ENCODE peak calls at places on chromosomes 2 and 18, in six cellular contexts. Y is heart right ventricle, V is mucosa of descending colon, P is ovary, D is lower lobe of right lung, R is K562. H is an unnamed sample. For H3K9me3, the result is how much of the 10 kb centered on the place peaks cover.

GRCh38 chr2:38704664-38705063 is 38.8 kb downstream of the GALM start:
- DNase-seq in Y (no peak), V (no peak), P (no peak), D (no peak), R (no peak), H (no peak)

GRCh38 chr18:23314672-23315071 is 138.4 kb upstream of the RIOK3 start:
- DNase-seq in Y (no peak), V (no peak), P (no peak), D (no peak), R (no peak), H (no peak)

GRCh38 chr2:70328921-70329561 is 27.2 kb upstream of the FAM136A start:
- DNase-seq in Y (no peak), V (peak), P (no peak), D (peak), R (no peak), H (no peak)

GRCh38 chr2:135600915-135601314 is 69.6 kb downstream of the R3HDM1 start:
- DNase-seq in Y (no peak), V (no peak), P (no peak), D (no peak), R (no peak), H (no peak)

GRCh38 chr2:113760400-113760799 is 4.0 kb upstream of the SLC35F5 start:
- DNase-seq in Y (no peak), V (no peak), P (no peak), D (no peak), R (no peak), H (no peak)

GRCh38 chr2:83990601-83991000 is 468.5 kb downstream of the SUCLG1 start:
- DNase-seq in Y (no peak), V (no peak), P (no peak), D (no peak), R (no peak), H (no peak)

GRCh38 chr18:33424266-33424946 is 16.1 kb downstream of the CCDC178 start:
- DNase-seq in Y (no peak), V (no peak), P (no peak), D (no peak), R (no peak), H (no peak)

GRCh38 chr2:204072443-204073324 is 136.1 kb downstream of the ICOS start:
- DNase-seq in Y (no peak), V (peak), P (no peak), D (no peak), R (peak), H (no peak)

GRCh38 chr18:35515460-35516130 is 17.8 kb upstream of the INO80C start:
- DNase-seq in Y (no peak), V (no peak), P (no peak), D (no peak), R (peak), H (no peak)

GRCh38 chr2:625415-626135 is 51.6 kb downstream of the TMEM18 start:
- DNase-seq in Y (no peak), V (no peak), P (no peak), D (no peak), R (no peak), H (no peak)

GRCh38 chr18:77015176-77015575 is 117.4 kb downstream of the MBP start:
- DNase-seq in Y (no peak), V (no peak), P (no peak), D (no peak), R (no peak), H (no peak)

GRCh38 chr2:190583507-190584337 is 49.2 kb upstream of the NEMP2 start:
- DNase-seq in Y (peak), V (peak), P (peak), D (no peak), R (no peak), H (no peak)

GRCh38 chr2:112627060-112628040 is 18.4 kb upstream of the SLC20A1 start:
- DNase-seq in Y (peak), V (no peak), P (no peak), D (no peak), R (no peak), H (peak)

GRCh38 chr18:73638709-73639108 is 508.9 kb downstream of the FBXO15 start:
- DNase-seq in Y (no peak), V (no peak), P (no peak), D (no peak), R (no peak), H (no peak)

GRCh38 chr2:106581755-106582430 is 94.7 kb downstream of the CD8B2 start:
- DNase-seq in Y (peak), V (peak), P (peak), D (peak), R (peak), H (peak)

GRCh38 chr2:180523629-180524340 is 456.6 kb upstream of the UBE2E3 start:
- DNase-seq in Y (no peak), V (no peak), P (no peak), D (no peak), R (no peak), H (no peak)

GRCh38 chr2:27442282-27442980 is at the start of gene KRTCAP3:
- DNase-seq in Y (peak), V (peak), P (peak), D (peak), R (peak), H (no peak)

GRCh38 chr2:230798769-230799399 is 65.9 kb upstream of the ITM2C start:
- DNase-seq in Y (no peak), V (no peak), P (no peak), D (no peak), R (peak), H (no peak)

GRCh38 chr18:61957801-61958516 is 65.2 kb upstream of the RNF152 start:
- DNase-seq in Y (no peak), V (no peak), P (no peak), D (no peak), R (peak), H (no peak)

GRCh38 chr2:23624378-23624777 is 239.4 kb downstream of the KLHL29 start:
- DNase-seq in Y (no peak), V (no peak), P (no peak), D (peak), R (peak), H (no peak)

GRCh38 chr2:164879901-164880535 is 38.4 kb upstream of the COBLL1 start:
- DNase-seq in Y (no peak), V (no peak), P (no peak), D (no peak), R (no peak), H (no peak)

GRCh38 chr2:126953483-126953882 is 54.8 kb downstream of the TEX51 start:
- DNase-seq in Y (no peak), V (no peak), P (no peak), D (no peak), R (no peak), H (no peak)

GRCh38 chr18:22452226-22452668 is 34.5 kb upstream of the CTAGE1 start:
- DNase-seq in Y (no peak), V (no peak), P (no peak), D (no peak), R (peak), H (no peak)

GRCh38 chr2:97354576-97354975 is 235.1 kb downstream of the ANKRD36B start:
- DNase-seq in Y (no peak), V (no peak), P (no peak), D (no peak), R (no peak), H (no peak)

GRCh38 chr2:138699421-138699820 is 80.8 kb downstream of the NXPH2 start:
- DNase-seq in Y (no peak), V (no peak), P (no peak), D (no peak), R (no peak), H (no peak)

GRCh38 chr2:12918841-12919445 is 202.2 kb downstream of the TRIB2 start:
- DNase-seq in Y (peak), V (no peak), P (peak), D (peak), R (no peak), H (peak)

GRCh38 chr2:8597526-8598225 is 84.2 kb upstream of the ID2 start:
- DNase-seq in Y (no peak), V (no peak), P (no peak), D (peak), R (no peak), H (no peak)

GRCh38 chr18:58638446-58638845 is 9.6 kb upstream of the ALPK2 start:
- DNase-seq in Y (no peak), V (no peak), P (no peak), D (no peak), R (no peak), H (no peak)

GRCh38 chr18:56248613-56249235 is 389.7 kb downstream of the TXNL1 start:
- DNase-seq in Y (no peak), V (no peak), P (no peak), D (no peak), R (no peak), H (no peak)

GRCh38 chr2:144378551-144378950 is 141.4 kb downstream of the ZEB2 start:
- DNase-seq in Y (no peak), V (no peak), P (no peak), D (no peak), R (no peak), H (no peak)

GRCh38 chr18:12333650-12334279 is 25.7 kb downstream of the TUBB6 start:
- DNase-seq in Y (no peak), V (no peak), P (no peak), D (no peak), R (no peak), H (no peak)

GRCh38 chr18:57352271-57352701 is at the start of gene ST8SIA3:
- DNase-seq in Y (no peak), V (no peak), P (no peak), D (no peak), R (no peak), H (no peak)

GRCh38 chr2:171651667-171652410 is 35.4 kb upstream of the DYNC1I2 start:
- DNase-seq in Y (no peak), V (no peak), P (no peak), D (no peak), R (no peak), H (no peak)

GRCh38 chr18:55509631-55510372 is 78.2 kb downstream of the TCF4 start:
- DNase-seq in Y (no peak), V (no peak), P (no peak), D (no peak), R (peak), H (no peak)

GRCh38 chr2:129337076-129337475 is 642.4 kb upstream of the RAB6C start:
- DNase-seq in Y (no peak), V (no peak), P (no peak), D (no peak), R (no peak), H (no peak)

GRCh38 chr2:86621290-86621943 is 2.2 kb downstream of the RNF103 start:
- DNase-seq in Y (no peak), V (no peak), P (no peak), D (no peak), R (no peak), H (no peak)

GRCh38 chr2:44342854-44343253 is 18.4 kb downstream of the PREPL start:
- DNase-seq in Y (no peak), V (no peak), P (no peak), D (no peak), R (no peak), H (no peak)
- TF ChIP-seq CTCF in Y (peak), V (no peak), P (no peak), D (peak), R (peak), H (no peak)

GRCh38 chr2:109213646-109214417 is 84.8 kb downstream of the SH3RF3 start:
- DNase-seq in Y (no peak), V (no peak), P (no peak), D (peak), R (peak), H (no peak)
- H3K4me3 ChIP-seq in Y (no peak), V (no peak), P (no peak), D (no peak), R (no peak), H (no peak)

DNA sequence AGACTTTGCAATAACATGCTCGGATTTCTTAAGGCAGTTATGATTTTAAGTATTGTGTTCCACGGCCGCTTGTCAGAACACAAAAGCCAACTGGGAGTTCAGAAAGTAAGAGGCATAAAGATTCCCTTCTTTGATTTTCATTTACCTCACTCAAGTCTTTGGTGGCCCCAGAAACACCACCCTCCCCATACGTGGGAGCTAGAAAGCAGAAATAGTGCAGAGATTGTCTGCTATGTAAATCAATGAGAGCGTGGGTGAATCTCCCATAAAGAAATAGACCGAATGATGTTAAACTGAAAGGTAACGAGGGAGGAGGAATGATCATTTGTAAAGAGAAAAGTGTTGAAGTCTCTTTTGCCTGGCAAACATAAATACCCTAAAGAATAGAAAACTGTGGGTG is 322.1 kb upstream of the ETAA1 start:
- DNase-seq in Y (no peak), V (no peak), P (no peak), D (no peak), R (no peak), H (no peak)
- H3K9me3 ChIP-seq in Y (under half), V (under half), P (under half), D (under half), R (under half), H (under half)

GRCh38 chr18:48949606-48950535 is 894 bp downstream of the SMAD7 start:
- DNase-seq in Y (peak), V (peak), P (peak), D (peak), R (no peak), H (no peak)

GRCh38 chr18:48947583-48947982 is 3.2 kb downstream of the SMAD7 start:
- DNase-seq in Y (no peak), V (peak), P (peak), D (no peak), R (no peak), H (no peak)

GRCh38 chr18:48950536-48951447 is at the start of gene SMAD7:
- DNase-seq in Y (peak), V (peak), P (peak), D (peak), R (no peak), H (peak)

GRCh38 chr18:48948112-48949050 is 2.4 kb downstream of the SMAD7 start:
- DNase-seq in Y (peak), V (peak), P (peak), D (peak), R (peak), H (no peak)

GRCh38 chr18:48949051-48949605 is 1.6 kb downstream of the SMAD7 start:
- DNase-seq in Y (peak), V (peak), P (peak), D (peak), R (no peak), H (peak)
- TF ChIP-seq CTCF in Y (no peak), V (no peak), P (no peak), D (no peak), R (no peak), H (no peak)

GRCh38 chr18:78741381-78742340 is 238.0 kb upstream of the SALL3 start:
- DNase-seq in Y (no peak), V (no peak), P (no peak), D (no peak), R (no peak), H (no peak)

GRCh38 chr18:78739843-78740677 is 239.6 kb upstream of the SALL3 start:
- DNase-seq in Y (no peak), V (no peak), P (no peak), D (no peak), R (no peak), H (peak)

GRCh38 chr18:78739115-78739514 is 240.5 kb upstream of the SALL3 start:
- DNase-seq in Y (no peak), V (no peak), P (no peak), D (no peak), R (no peak), H (no peak)

GRCh38 chr18:78742346-78742745 is 237.3 kb upstream of the SALL3 start:
- DNase-seq in Y (no peak), V (no peak), P (no peak), D (no peak), R (no peak), H (peak)

DNA sequence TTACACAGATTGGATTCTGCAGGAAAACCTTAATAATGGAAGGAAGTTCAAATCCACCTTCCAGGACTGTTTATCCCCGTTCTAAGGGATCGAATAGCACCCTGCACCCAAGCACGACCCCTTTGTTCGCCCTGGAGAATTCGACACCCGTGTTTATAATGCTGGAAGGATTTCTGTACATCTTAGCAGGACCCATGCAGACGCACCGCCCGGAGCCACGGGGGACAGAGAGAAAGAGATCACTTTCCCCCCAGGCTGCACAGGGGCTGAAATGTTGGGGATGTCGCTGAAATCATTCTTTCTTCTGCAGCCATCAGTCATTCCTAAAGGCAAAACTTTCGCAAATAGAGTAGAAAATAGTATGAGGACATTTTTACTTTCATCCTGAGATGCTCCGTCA is 238.7 kb upstream of the SALL3 start:
- DNase-seq in Y (no peak), V (no peak), P (no peak), D (no peak), R (no peak), H (peak)
- H3K4me3 ChIP-seq in Y (no peak), V (no peak), P (no peak), D (no peak), R (no peak), H (no peak)